ENCODE peak calls at places on chromosome 15, in five cellular contexts. J is testis, V is HT-29, D is fibroblast of pulmonary artery, Z is mucosa of descending colon. T is an unnamed sample.
A peak's percentile ranks its signal among the peaks of the same experiment; 100 is the strongest.

GRCh38 chr15:67010898-67011619 is 54.3 kb upstream of the SMAD3 start:
- DNase-seq in J (no peak), V (no peak), D (no peak), Z (no peak), T (no peak)

GRCh38 chr15:81002004-81002253 is 1.2 kb downstream of the TLNRD1 start:
- DNase-seq in J (no peak), V (no peak), D (no peak), Z (no peak), T (no peak)

GRCh38 chr15:79167776-79168175 is 77.2 kb upstream of the RASGRF1 start:
- DNase-seq in J (no peak), V (no peak), D (no peak), Z (no peak), T (no peak)

GRCh38 chr15:98916826-98917225 is 90.8 kb downstream of the PGPEP1L start:
- DNase-seq in J (no peak), V (no peak), D (no peak), Z (no peak), T (no peak)

GRCh38 chr15:89002281-89002761 is 85.9 kb upstream of the ABHD2 start:
- DNase-seq in J (no peak), V (no peak), D (peak; percentile 67), Z (no peak), T (no peak)

GRCh38 chr15:39444729-39445470 is 136.0 kb upstream of the THBS1 start:
- DNase-seq in J (no peak), V (no peak), D (no peak), Z (no peak), T (no peak)

GRCh38 chr15:27165590-27165989 is 194.6 kb downstream of the GABRG3 start:
- DNase-seq in J (no peak), V (no peak), D (no peak), Z (no peak), T (no peak)

GRCh38 chr15:56931674-56932507 is 13.4 kb downstream of the TCF12 start:
- DNase-seq in J (no peak), V (peak; percentile 74), D (peak; percentile 31), Z (no peak), T (no peak)

GRCh38 chr15:74377831-74378766 is 10.7 kb upstream of the CYP11A1 start:
- DNase-seq in J (no peak), V (no peak), D (no peak), Z (no peak), T (no peak)